ENCODE peak calls at places on chromosome 5, in five cellular contexts. H is AG09309; P is stimulated activated CD8-positive, alpha-beta memory T cell treated with anti-CD3 and anti-CD28 coated beads, Interleukin-7, amount 100 ng/mL, for 1 hour; T is T47D; K is GM10248. W is an unnamed sample.

GRCh38 chr5:115685966-115686691 is 60.3 kb upstream of the TMED7 start:
- DNase-seq in T (no peak), H (no peak), P (no peak), K (no peak), W (no peak)

GRCh38 chr5:52987711-52988329 is 1.3 kb upstream of the ITGA2 start:
- DNase-seq in H (no peak), P (no peak), K (no peak), T (peak; percentile 44), W (no peak)

GRCh38 chr5:168693883-168694282 is 114.7 kb upstream of the PANK3 start:
- DNase-seq in T (no peak), H (no peak), P (no peak), K (no peak), W (no peak)

GRCh38 chr5:81633471-81633870 is 117.4 kb downstream of the SSBP2 start:
- DNase-seq in T (no peak), P (no peak), K (no peak), H (no peak), W (no peak)

GRCh38 chr5:66993448-66993847 is 203.2 kb downstream of the CD180 start:
- DNase-seq in P (no peak), K (no peak), T (no peak), H (no peak), W (no peak)

GRCh38 chr5:54282876-54283275 is 27.5 kb downstream of the ARL15 start:
- DNase-seq in T (no peak), P (no peak), K (no peak), H (no peak), W (no peak)

GRCh38 chr5:103031607-103032006 is 88.3 kb downstream of the GIN1 start:
- DNase-seq in P (no peak), K (no peak), H (no peak), T (peak; percentile 30), W (no peak)

GRCh38 chr5:138574744-138575193 is 432 bp downstream of the HSPA9 start:
- DNase-seq in H (no peak), P (no peak), K (no peak), T (peak; percentile 15), W (no peak)

GRCh38 chr5:125196479-125197183 is 450.2 kb upstream of the ZNF608 start:
- DNase-seq in H (no peak), P (no peak), T (no peak), K (no peak), W (no peak)

GRCh38 chr5:172251419-172251818 is 32.1 kb downstream of the UBTD2 start:
- DNase-seq in K (no peak), P (no peak), T (no peak), H (no peak), W (no peak)

GRCh38 chr5:172944741-172945140 is 14.5 kb upstream of the RPL26L1 start:
- DNase-seq in H (no peak), T (no peak), P (no peak), K (no peak), W (no peak)

GRCh38 chr5:446864-447263 is 3.9 kb downstream of the EXOC3 start:
- DNase-seq in P (no peak), K (peak; percentile 75), H (no peak), T (peak; percentile 90), W (peak; percentile 78)

GRCh38 chr5:115267617-115268016 is 4.9 kb upstream of the PGGT1B start:
- DNase-seq in T (no peak), K (no peak), P (no peak), H (no peak), W (no peak)

GRCh38 chr5:124654418-124654817 is 92.0 kb downstream of the ZNF608 start:
- DNase-seq in T (no peak), K (no peak), H (no peak), P (no peak), W (no peak)

GRCh38 chr5:158541535-158541934 is 558.2 kb downstream of the EBF1 start:
- DNase-seq in T (no peak), H (no peak), K (no peak), P (no peak), W (no peak)

GRCh38 chr5:100409538-100409937 is 125.6 kb upstream of the FAM174A start:
- DNase-seq in T (no peak), P (no peak), H (no peak), K (no peak), W (no peak)

GRCh38 chr5:81724108-81724507 is 26.8 kb downstream of the SSBP2 start:
- DNase-seq in P (no peak), H (no peak), K (no peak), T (no peak), W (no peak)

GRCh38 chr5:369151-369939 is 47.8 kb downstream of the AHRR start:
- DNase-seq in P (no peak), T (no peak), H (no peak), K (no peak), W (no peak)

GRCh38 chr5:15539951-15540350 is 40.0 kb downstream of the FBXL7 start:
- DNase-seq in K (no peak), H (no peak), T (no peak), P (no peak), W (no peak)

W was measured in GM13977.